ENCODE peak calls at places on chromosomes 1 and 21, in four cellular contexts. One of them, this sample, is unnamed.

GRCh38 chr1:192703283-192704206 is 67.6 kb downstream of the RGS13 start:
- DNase-seq in lower lobe of right lung: no peak
- DNase-seq in MCF 10A: no peak
- DNase-seq in AG08396: no peak
- DNase-seq in this sample: no peak

GRCh38 chr1:167555971-167556714 is 2.6 kb upstream of the CREG1 start:
- DNase-seq in lower lobe of right lung: peak
- DNase-seq in MCF 10A: peak
- DNase-seq in AG08396: peak
- DNase-seq in this sample: peak

GRCh38 chr1:39105841-39106765 is 80.0 kb downstream of the NDUFS5 start:
- DNase-seq in lower lobe of right lung: peak
- DNase-seq in MCF 10A: peak
- DNase-seq in AG08396: peak
- DNase-seq in this sample: peak

GRCh38 chr21:37139902-37140301 is 66.8 kb downstream of the TTC3 start:
- DNase-seq in lower lobe of right lung: no peak
- DNase-seq in MCF 10A: no peak
- DNase-seq in AG08396: peak
- DNase-seq in this sample: peak

GRCh38 chr1:2612591-2613365 is 20.0 kb downstream of the MMEL1 start:
- DNase-seq in lower lobe of right lung: no peak
- DNase-seq in MCF 10A: no peak
- DNase-seq in AG08396: no peak
- DNase-seq in this sample: no peak

GRCh38 chr1:170461362-170461761 is 70.6 kb upstream of the GORAB start:
- DNase-seq in lower lobe of right lung: no peak
- DNase-seq in MCF 10A: peak
- DNase-seq in AG08396: no peak
- DNase-seq in this sample: peak

GRCh38 chr1:109535971-109536491 is 3.6 kb upstream of the GPR61 start:
- DNase-seq in lower lobe of right lung: no peak
- DNase-seq in MCF 10A: no peak
- DNase-seq in AG08396: no peak
- DNase-seq in this sample: no peak

GRCh38 chr21:41678016-41678935 is 88.6 kb downstream of the RIPK4 start:
- DNase-seq in lower lobe of right lung: peak
- DNase-seq in MCF 10A: peak
- DNase-seq in AG08396: no peak
- DNase-seq in this sample: no peak

GRCh38 chr1:197799271-197799670 is 24.0 kb upstream of the DENND1B start:
- DNase-seq in lower lobe of right lung: no peak
- DNase-seq in MCF 10A: peak
- DNase-seq in AG08396: peak
- DNase-seq in this sample: peak

GRCh38 chr1:106798991-106799390 is 257.5 kb upstream of the PRMT6 start:
- DNase-seq in lower lobe of right lung: no peak
- DNase-seq in MCF 10A: peak
- DNase-seq in AG08396: no peak
- DNase-seq in this sample: no peak